ENCODE peak calls at places on chromosomes 16 and 17, in four cellular contexts. One of them, this sample, is unnamed.

GRCh38 chr16:53945996-53946395 is 242.0 kb downstream of the FTO start:
- ATAC-seq in foreskin keratinocyte: peak
- ATAC-seq in CD4-positive, alpha-beta T cell: no peak
- ATAC-seq in activated CD8-positive, alpha-beta T cell treated with anti-CD3 and anti-CD28 coated beads, Interleukin-2, amount 10 ng/mL, durations not matched to agents 7 days and 5 days: no peak
- ATAC-seq in this sample: peak

GRCh38 chr16:58325941-58326340 is 31.1 kb upstream of the PRSS54 start:
- ATAC-seq in activated CD8-positive, alpha-beta T cell treated with anti-CD3 and anti-CD28 coated beads, Interleukin-2, amount 10 ng/mL, durations not matched to agents 7 days and 5 days: no peak
- ATAC-seq in CD4-positive, alpha-beta T cell: no peak
- ATAC-seq in foreskin keratinocyte: no peak
- ATAC-seq in this sample: no peak

GRCh38 chr16:82360024-82360783 is 190.2 kb upstream of the MPHOSPH6 start:
- ATAC-seq in foreskin keratinocyte: no peak
- ATAC-seq in CD4-positive, alpha-beta T cell: no peak
- ATAC-seq in activated CD8-positive, alpha-beta T cell treated with anti-CD3 and anti-CD28 coated beads, Interleukin-2, amount 10 ng/mL, durations not matched to agents 7 days and 5 days: no peak
- ATAC-seq in this sample: no peak

GRCh38 chr17:38751144-38751802 is 1.3 kb upstream of the PSMB3 start:
- ATAC-seq in activated CD8-positive, alpha-beta T cell treated with anti-CD3 and anti-CD28 coated beads, Interleukin-2, amount 10 ng/mL, durations not matched to agents 7 days and 5 days: no peak
- ATAC-seq in CD4-positive, alpha-beta T cell: no peak
- ATAC-seq in foreskin keratinocyte: no peak
- ATAC-seq in this sample: no peak

GRCh38 chr17:67274466-67274865 is 29.5 kb upstream of the HELZ start:
- ATAC-seq in foreskin keratinocyte: no peak
- ATAC-seq in activated CD8-positive, alpha-beta T cell treated with anti-CD3 and anti-CD28 coated beads, Interleukin-2, amount 10 ng/mL, durations not matched to agents 7 days and 5 days: no peak
- ATAC-seq in CD4-positive, alpha-beta T cell: no peak
- ATAC-seq in this sample: no peak

GRCh38 chr17:64343833-64344637 is 46.6 kb downstream of the PECAM1 start:
- ATAC-seq in CD4-positive, alpha-beta T cell: peak
- ATAC-seq in foreskin keratinocyte: peak
- ATAC-seq in activated CD8-positive, alpha-beta T cell treated with anti-CD3 and anti-CD28 coated beads, Interleukin-2, amount 10 ng/mL, durations not matched to agents 7 days and 5 days: no peak
- ATAC-seq in this sample: peak

GRCh38 chr16:70679653-70680494 is 6.0 kb downstream of the MTSS2 start:
- ATAC-seq in foreskin keratinocyte: peak
- ATAC-seq in activated CD8-positive, alpha-beta T cell treated with anti-CD3 and anti-CD28 coated beads, Interleukin-2, amount 10 ng/mL, durations not matched to agents 7 days and 5 days: no peak
- ATAC-seq in CD4-positive, alpha-beta T cell: peak
- ATAC-seq in this sample: no peak

GRCh38 chr17:20908373-20909273 is 134.2 kb downstream of the USP22 start:
- ATAC-seq in activated CD8-positive, alpha-beta T cell treated with anti-CD3 and anti-CD28 coated beads, Interleukin-2, amount 10 ng/mL, durations not matched to agents 7 days and 5 days: peak
- ATAC-seq in CD4-positive, alpha-beta T cell: peak
- ATAC-seq in foreskin keratinocyte: peak
- ATAC-seq in this sample: peak

GRCh38 chr16:28616636-28617035 is 6.8 kb upstream of the SULT1A1 start:
- ATAC-seq in CD4-positive, alpha-beta T cell: no peak
- ATAC-seq in activated CD8-positive, alpha-beta T cell treated with anti-CD3 and anti-CD28 coated beads, Interleukin-2, amount 10 ng/mL, durations not matched to agents 7 days and 5 days: no peak
- ATAC-seq in foreskin keratinocyte: no peak
- ATAC-seq in this sample: no peak

GRCh38 chr17:49984283-49984682 is 10.7 kb downstream of the DLX3 start:
- ATAC-seq in activated CD8-positive, alpha-beta T cell treated with anti-CD3 and anti-CD28 coated beads, Interleukin-2, amount 10 ng/mL, durations not matched to agents 7 days and 5 days: no peak
- ATAC-seq in foreskin keratinocyte: peak
- ATAC-seq in CD4-positive, alpha-beta T cell: no peak
- ATAC-seq in this sample: peak

GRCh38 chr17:50043290-50044148 is 12.4 kb upstream of the ITGA3 start:
- ATAC-seq in foreskin keratinocyte: no peak
- ATAC-seq in activated CD8-positive, alpha-beta T cell treated with anti-CD3 and anti-CD28 coated beads, Interleukin-2, amount 10 ng/mL, durations not matched to agents 7 days and 5 days: no peak
- ATAC-seq in CD4-positive, alpha-beta T cell: no peak
- ATAC-seq in this sample: peak

GRCh38 chr16:10519929-10520868 is 60.2 kb downstream of the EMP2 start:
- ATAC-seq in activated CD8-positive, alpha-beta T cell treated with anti-CD3 and anti-CD28 coated beads, Interleukin-2, amount 10 ng/mL, durations not matched to agents 7 days and 5 days: no peak
- ATAC-seq in foreskin keratinocyte: no peak
- ATAC-seq in CD4-positive, alpha-beta T cell: no peak
- ATAC-seq in this sample: no peak

GRCh38 chr17:4974064-4974670 is 6.5 kb upstream of the SPAG7 start:
- ATAC-seq in foreskin keratinocyte: no peak
- ATAC-seq in activated CD8-positive, alpha-beta T cell treated with anti-CD3 and anti-CD28 coated beads, Interleukin-2, amount 10 ng/mL, durations not matched to agents 7 days and 5 days: no peak
- ATAC-seq in CD4-positive, alpha-beta T cell: no peak
- ATAC-seq in this sample: no peak

GRCh38 chr17:50048146-50048720 is 7.7 kb upstream of the ITGA3 start:
- ATAC-seq in CD4-positive, alpha-beta T cell: no peak
- ATAC-seq in activated CD8-positive, alpha-beta T cell treated with anti-CD3 and anti-CD28 coated beads, Interleukin-2, amount 10 ng/mL, durations not matched to agents 7 days and 5 days: no peak
- ATAC-seq in foreskin keratinocyte: no peak
- ATAC-seq in this sample: no peak

GRCh38 chr16:86833136-86833535 is 254.8 kb downstream of the FOXL1 start:
- ATAC-seq in foreskin keratinocyte: no peak
- ATAC-seq in activated CD8-positive, alpha-beta T cell treated with anti-CD3 and anti-CD28 coated beads, Interleukin-2, amount 10 ng/mL, durations not matched to agents 7 days and 5 days: no peak
- ATAC-seq in CD4-positive, alpha-beta T cell: no peak
- ATAC-seq in this sample: no peak

GRCh38 chr17:10210151-10210574 is 11.8 kb upstream of the GAS7 start:
- ATAC-seq in foreskin keratinocyte: peak
- ATAC-seq in CD4-positive, alpha-beta T cell: no peak
- ATAC-seq in activated CD8-positive, alpha-beta T cell treated with anti-CD3 and anti-CD28 coated beads, Interleukin-2, amount 10 ng/mL, durations not matched to agents 7 days and 5 days: no peak
- ATAC-seq in this sample: peak

GRCh38 chr17:61451538-61452300 is 503 bp upstream of the TBX4 start:
- ATAC-seq in foreskin keratinocyte: peak
- ATAC-seq in CD4-positive, alpha-beta T cell: peak
- ATAC-seq in activated CD8-positive, alpha-beta T cell treated with anti-CD3 and anti-CD28 coated beads, Interleukin-2, amount 10 ng/mL, durations not matched to agents 7 days and 5 days: no peak
- ATAC-seq in this sample: no peak

GRCh38 chr17:16853661-16854320 is 118.1 kb downstream of the TNFRSF13B start:
- ATAC-seq in foreskin keratinocyte: no peak
- ATAC-seq in CD4-positive, alpha-beta T cell: no peak
- ATAC-seq in activated CD8-positive, alpha-beta T cell treated with anti-CD3 and anti-CD28 coated beads, Interleukin-2, amount 10 ng/mL, durations not matched to agents 7 days and 5 days: no peak
- ATAC-seq in this sample: no peak

GRCh38 chr17:77470800-77471733 is 330.3 kb downstream of the SEC14L1 start:
- ATAC-seq in foreskin keratinocyte: peak
- ATAC-seq in CD4-positive, alpha-beta T cell: no peak
- ATAC-seq in activated CD8-positive, alpha-beta T cell treated with anti-CD3 and anti-CD28 coated beads, Interleukin-2, amount 10 ng/mL, durations not matched to agents 7 days and 5 days: no peak
- ATAC-seq in this sample: no peak

This sample was measured in esophagus mucosa.